ENCODE peak calls at places on chromosomes 4 and X, in six cellular contexts. V, I, H, C, S and Q are unnamed samples.

GRCh38 chrX:155026727-155027508 is at the start of gene FUNDC2:
- DNase-seq in V (peak; percentile 90), I (peak; percentile 81), H (peak; percentile 81), C (peak; percentile 96), S (peak; percentile 95), Q (peak; percentile 87)

GRCh38 chrX:11427082-11428033 is 134.1 kb downstream of the AMELX start:
- DNase-seq in V (no peak), I (peak; percentile 8), H (peak; percentile 73), C (no peak), S (no peak), Q (peak; percentile 52)

GRCh38 chr4:123995939-123996338 is 599.3 kb downstream of the SPRY1 start:
- DNase-seq in V (peak; percentile 88), I (no peak), H (no peak), C (peak; percentile 4), S (peak; percentile 70), Q (no peak)

GRCh38 chrX:128807367-128807766 is 715.9 kb downstream of the SMARCA1 start:
- DNase-seq in V (no peak), I (no peak), H (no peak), C (no peak), S (no peak), Q (no peak)

GRCh38 chrX:460823-461640 is 74.3 kb upstream of the PPP2R3B start:
- DNase-seq in V (no peak), I (no peak), H (no peak), C (no peak), S (no peak), Q (no peak)

GRCh38 chr4:189765271-189765670 is 175.4 kb upstream of the FRG1 start:
- DNase-seq in V (no peak), I (no peak), H (no peak), C (no peak), S (no peak), Q (no peak)

GRCh38 chr4:26197018-26197779 is 123.6 kb upstream of the RBPJ start:
- DNase-seq in V (peak; percentile 97), I (no peak), H (no peak), C (no peak), S (peak; percentile 88), Q (no peak)

GRCh38 chrX:67636532-67636931 is 92.7 kb downstream of the AR start:
- DNase-seq in V (no peak), I (no peak), H (no peak), C (no peak), S (peak; percentile 11), Q (peak; percentile 28)

GRCh38 chr4:2256781-2257191 is 5.1 kb downstream of the MXD4 start:
- DNase-seq in V (no peak), I (no peak), H (peak; percentile 40), C (no peak), S (no peak), Q (no peak)

GRCh38 chr4:5824635-5825034 is 68.3 kb downstream of the CRMP1 start:
- DNase-seq in V (peak; percentile 51), I (no peak), H (no peak), C (peak; percentile 40), S (peak; percentile 45), Q (no peak)

GRCh38 chrX:41027388-41027787 is 57.9 kb upstream of the USP9X start:
- DNase-seq in V (peak; percentile 76), I (no peak), H (no peak), C (peak; percentile 61), S (peak; percentile 42), Q (no peak)

GRCh38 chr4:146342600-146343192 is 128.4 kb downstream of the REELD1 start:
- DNase-seq in V (peak; percentile 47), I (no peak), H (no peak), C (peak; percentile 82), S (peak; percentile 40), Q (no peak)

GRCh38 chr4:84684361-84684760 is 101.4 kb downstream of the CDS1 start:
- DNase-seq in V (no peak), I (no peak), H (no peak), C (no peak), S (no peak), Q (no peak)

GRCh38 chrX:48894891-48895290 is 2.7 kb downstream of the TIMM17B start:
- DNase-seq in V (no peak), I (no peak), H (no peak), C (no peak), S (no peak), Q (no peak)

GRCh38 chrX:131675596-131676194 is 131.8 kb downstream of the OR13H1 start:
- DNase-seq in V (peak; percentile 1), I (peak; percentile 3), H (no peak), C (peak; percentile 38), S (peak; percentile 34), Q (peak; percentile 27)

GRCh38 chr4:7659429-7660175 is 224.9 kb upstream of the PSAPL1 start:
- DNase-seq in V (no peak), I (no peak), H (no peak), C (no peak), S (no peak), Q (no peak)

GRCh38 chrX:85963736-85964135 is 83.6 kb downstream of the CHM start:
- DNase-seq in V (peak; percentile 96), I (no peak), H (no peak), C (peak; percentile 0), S (peak; percentile 71), Q (no peak)

GRCh38 chr4:137960371-137961050 is 281.6 kb downstream of the SLC7A11 start:
- DNase-seq in V (peak; percentile 92), I (no peak), H (no peak), C (no peak), S (peak; percentile 90), Q (no peak)

GRCh38 chrX:132636080-132636479 is 147.2 kb upstream of the MBNL3 start:
- DNase-seq in V (no peak), I (no peak), H (no peak), C (no peak), S (no peak), Q (no peak)

GRCh38 chr4:74073358-74073757 is 25.6 kb downstream of the CXCL2 start:
- DNase-seq in V (no peak), I (no peak), H (no peak), C (no peak), S (no peak), Q (no peak)
- H4K91ac ChIP-seq in V (no peak overlapping the region), I (no peak overlapping the region), H (no peak overlapping the region), C (no peak overlapping the region), S (no peak overlapping the region), Q (no peak overlapping the region)

DNA sequence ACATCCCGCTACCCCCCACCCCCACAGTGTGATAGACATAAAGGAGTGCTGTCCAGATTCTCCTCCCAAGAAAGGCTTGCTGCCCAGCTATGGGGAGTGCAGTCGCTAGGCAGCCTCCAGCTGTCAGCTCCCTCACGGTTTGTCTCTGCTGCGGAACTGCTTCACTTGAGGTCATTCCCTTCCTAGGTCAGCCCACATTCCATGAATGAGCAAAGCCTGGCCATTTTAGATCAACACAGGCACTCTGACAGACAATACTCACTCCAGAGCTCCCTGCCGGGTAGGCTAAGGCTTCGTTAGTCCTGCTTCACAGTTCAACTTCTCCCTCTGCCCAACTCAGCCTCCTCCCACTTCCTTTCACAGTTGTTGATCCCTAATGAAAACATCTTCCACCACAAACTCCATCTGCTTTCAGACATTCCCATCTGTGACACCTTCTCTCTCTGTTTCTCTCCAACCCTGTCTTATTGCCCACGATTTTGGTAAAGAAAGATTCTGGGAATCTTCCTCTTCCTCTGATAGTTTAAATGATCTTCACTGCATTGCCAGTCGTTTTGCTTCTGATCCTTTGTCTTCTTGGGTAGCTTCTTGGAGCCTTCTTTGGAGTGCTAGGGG is 318.9 kb upstream of the F9 start:
- DNase-seq in V (no peak), I (no peak), H (no peak), C (no peak), S (no peak), Q (peak; percentile 31)
- H2BK120ac ChIP-seq in V (no peak overlapping the region), I (no peak overlapping the region), H (no peak overlapping the region), C (no peak overlapping the region), S (no peak overlapping the region), Q (no peak overlapping the region)

DNA sequence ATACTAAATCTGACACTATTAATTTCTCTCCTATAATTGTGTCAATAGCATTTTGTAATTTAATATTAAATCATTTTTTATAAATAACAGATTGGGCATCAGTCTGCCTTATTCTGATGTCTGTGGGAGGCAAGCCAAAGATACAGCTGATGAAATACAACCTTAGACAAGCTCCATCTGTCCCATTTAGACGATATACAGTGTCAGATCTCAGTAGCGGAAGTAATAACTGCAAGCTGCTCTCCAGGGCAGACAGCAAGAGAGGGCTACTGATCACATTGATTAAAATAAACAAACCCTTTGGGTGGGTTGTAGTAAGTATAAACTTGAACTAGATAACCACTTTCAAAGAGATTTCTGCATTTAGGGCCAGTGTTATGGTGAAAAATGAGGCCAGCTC is 1028.6 kb upstream of the IGFBP7 start:
- DNase-seq in V (no peak), I (no peak), H (no peak), C (no peak), S (no peak), Q (no peak)
- H4K91ac ChIP-seq in V (no peak overlapping the region), I (no peak overlapping the region), H (no peak overlapping the region), C (no peak overlapping the region), S (no peak overlapping the region), Q (no peak overlapping the region)

GRCh38 chr4:54882616-54883015 is 224.9 kb downstream of the KIT start:
- DNase-seq in V (peak; percentile 32), I (no peak), H (no peak), C (peak; percentile 15), S (peak; percentile 28), Q (no peak)
- H2BK120ac ChIP-seq in V (no peak overlapping the region), I (no peak overlapping the region), H (no peak overlapping the region), C (no peak overlapping the region), S (no peak overlapping the region), Q (no peak overlapping the region)